ENCODE peak calls at places on chromosomes 12 and 14, in eight cellular contexts. One of them, this sample, is unnamed.

GRCh38 chr12:79058342-79058741 is 193.8 kb downstream of the SYT1 start:
- DNase-seq in stimulated activated CD8-positive, alpha-beta memory T cell treated with anti-CD3 and anti-CD28 coated beads, Interleukin-15, amount 100 ng/mL, for 24 hours: no peak
- DNase-seq in germinal center: no peak
- DNase-seq in HuH-7: no peak
- DNase-seq in mucosa of descending colon: no peak
- DNase-seq in HFFc6: peak
- DNase-seq in amniotic epithelial cell: peak
- DNase-seq in NCI-H2081: no peak
- DNase-seq in this sample: no peak

GRCh38 chr12:132109741-132110140 is 34.4 kb downstream of the DDX51 start:
- DNase-seq in stimulated activated CD8-positive, alpha-beta memory T cell treated with anti-CD3 and anti-CD28 coated beads, Interleukin-15, amount 100 ng/mL, for 24 hours: no peak
- DNase-seq in germinal center: no peak
- DNase-seq in HuH-7: no peak
- DNase-seq in mucosa of descending colon: no peak
- DNase-seq in HFFc6: no peak
- DNase-seq in amniotic epithelial cell: no peak
- DNase-seq in NCI-H2081: no peak
- DNase-seq in this sample: no peak

GRCh38 chr12:90280564-90281058 is 572.0 kb upstream of the ATP2B1 start:
- DNase-seq in stimulated activated CD8-positive, alpha-beta memory T cell treated with anti-CD3 and anti-CD28 coated beads, Interleukin-15, amount 100 ng/mL, for 24 hours: no peak
- DNase-seq in germinal center: no peak
- DNase-seq in HuH-7: no peak
- DNase-seq in mucosa of descending colon: no peak
- DNase-seq in HFFc6: no peak
- DNase-seq in amniotic epithelial cell: peak
- DNase-seq in NCI-H2081: no peak
- DNase-seq in this sample: no peak

GRCh38 chr14:98665019-98665418 is 607.0 kb downstream of the BCL11B start:
- DNase-seq in stimulated activated CD8-positive, alpha-beta memory T cell treated with anti-CD3 and anti-CD28 coated beads, Interleukin-15, amount 100 ng/mL, for 24 hours: no peak
- DNase-seq in germinal center: no peak
- DNase-seq in HuH-7: no peak
- DNase-seq in mucosa of descending colon: no peak
- DNase-seq in HFFc6: no peak
- DNase-seq in amniotic epithelial cell: no peak
- DNase-seq in NCI-H2081: no peak
- DNase-seq in this sample: no peak

GRCh38 chr14:33908540-33909223 is 42.2 kb downstream of the EGLN3 start:
- DNase-seq in stimulated activated CD8-positive, alpha-beta memory T cell treated with anti-CD3 and anti-CD28 coated beads, Interleukin-15, amount 100 ng/mL, for 24 hours: no peak
- DNase-seq in germinal center: no peak
- DNase-seq in HuH-7: no peak
- DNase-seq in mucosa of descending colon: peak
- DNase-seq in HFFc6: no peak
- DNase-seq in amniotic epithelial cell: no peak
- DNase-seq in NCI-H2081: no peak
- DNase-seq in this sample: no peak

GRCh38 chr12:131366261-131366871 is 344.5 kb upstream of the SFSWAP start:
- DNase-seq in stimulated activated CD8-positive, alpha-beta memory T cell treated with anti-CD3 and anti-CD28 coated beads, Interleukin-15, amount 100 ng/mL, for 24 hours: no peak
- DNase-seq in germinal center: no peak
- DNase-seq in HuH-7: no peak
- DNase-seq in mucosa of descending colon: no peak
- DNase-seq in HFFc6: no peak
- DNase-seq in amniotic epithelial cell: no peak
- DNase-seq in NCI-H2081: no peak
- DNase-seq in this sample: no peak

GRCh38 chr12:68746572-68747180 is 700 bp downstream of the SLC35E3 start:
- DNase-seq in stimulated activated CD8-positive, alpha-beta memory T cell treated with anti-CD3 and anti-CD28 coated beads, Interleukin-15, amount 100 ng/mL, for 24 hours: no peak
- DNase-seq in germinal center: peak
- DNase-seq in HuH-7: peak
- DNase-seq in mucosa of descending colon: peak
- DNase-seq in HFFc6: peak
- DNase-seq in amniotic epithelial cell: peak
- DNase-seq in NCI-H2081: no peak
- DNase-seq in this sample: peak

GRCh38 chr12:64650762-64651161 is 40.5 kb downstream of the RASSF3 start:
- DNase-seq in stimulated activated CD8-positive, alpha-beta memory T cell treated with anti-CD3 and anti-CD28 coated beads, Interleukin-15, amount 100 ng/mL, for 24 hours: no peak
- DNase-seq in germinal center: no peak
- DNase-seq in HuH-7: no peak
- DNase-seq in mucosa of descending colon: peak
- DNase-seq in HFFc6: no peak
- DNase-seq in amniotic epithelial cell: no peak
- DNase-seq in NCI-H2081: no peak
- DNase-seq in this sample: no peak

GRCh38 chr12:15590180-15590826 is 198.9 kb downstream of the EPS8 start:
- DNase-seq in stimulated activated CD8-positive, alpha-beta memory T cell treated with anti-CD3 and anti-CD28 coated beads, Interleukin-15, amount 100 ng/mL, for 24 hours: no peak
- DNase-seq in germinal center: peak
- DNase-seq in HuH-7: peak
- DNase-seq in mucosa of descending colon: peak
- DNase-seq in HFFc6: peak
- DNase-seq in amniotic epithelial cell: peak
- DNase-seq in NCI-H2081: peak
- DNase-seq in this sample: no peak

GRCh38 chr14:105118646-105119409 is 49.7 kb downstream of the JAG2 start:
- DNase-seq in stimulated activated CD8-positive, alpha-beta memory T cell treated with anti-CD3 and anti-CD28 coated beads, Interleukin-15, amount 100 ng/mL, for 24 hours: no peak
- DNase-seq in germinal center: no peak
- DNase-seq in HuH-7: no peak
- DNase-seq in mucosa of descending colon: peak
- DNase-seq in HFFc6: no peak
- DNase-seq in amniotic epithelial cell: peak
- DNase-seq in NCI-H2081: no peak
- DNase-seq in this sample: no peak

GRCh38 chr12:31498424-31498823 is 92.5 kb downstream of the DENND5B start:
- DNase-seq in stimulated activated CD8-positive, alpha-beta memory T cell treated with anti-CD3 and anti-CD28 coated beads, Interleukin-15, amount 100 ng/mL, for 24 hours: no peak
- DNase-seq in germinal center: no peak
- DNase-seq in HuH-7: no peak
- DNase-seq in mucosa of descending colon: no peak
- DNase-seq in HFFc6: no peak
- DNase-seq in amniotic epithelial cell: no peak
- DNase-seq in NCI-H2081: no peak
- DNase-seq in this sample: no peak

GRCh38 chr14:32077081-32078029 is at the start of gene ARHGAP5:
- DNase-seq in stimulated activated CD8-positive, alpha-beta memory T cell treated with anti-CD3 and anti-CD28 coated beads, Interleukin-15, amount 100 ng/mL, for 24 hours: peak
- DNase-seq in germinal center: peak
- DNase-seq in HuH-7: peak
- DNase-seq in mucosa of descending colon: peak
- DNase-seq in HFFc6: peak
- DNase-seq in amniotic epithelial cell: peak
- DNase-seq in NCI-H2081: peak
- DNase-seq in this sample: no peak

GRCh38 chr14:105030836-105031396 is 10.0 kb upstream of the CDCA4 start:
- DNase-seq in stimulated activated CD8-positive, alpha-beta memory T cell treated with anti-CD3 and anti-CD28 coated beads, Interleukin-15, amount 100 ng/mL, for 24 hours: no peak
- DNase-seq in germinal center: no peak
- DNase-seq in HuH-7: no peak
- DNase-seq in mucosa of descending colon: no peak
- DNase-seq in HFFc6: no peak
- DNase-seq in amniotic epithelial cell: no peak
- DNase-seq in NCI-H2081: no peak
- DNase-seq in this sample: no peak

GRCh38 chr12:113040722-113041168 is 15.8 kb upstream of the DTX1 start:
- DNase-seq in stimulated activated CD8-positive, alpha-beta memory T cell treated with anti-CD3 and anti-CD28 coated beads, Interleukin-15, amount 100 ng/mL, for 24 hours: no peak
- DNase-seq in germinal center: no peak
- DNase-seq in HuH-7: no peak
- DNase-seq in mucosa of descending colon: peak
- DNase-seq in HFFc6: peak
- DNase-seq in amniotic epithelial cell: peak
- DNase-seq in NCI-H2081: no peak
- DNase-seq in this sample: peak

GRCh38 chr14:64444140-64444539 is 21.2 kb upstream of the AKAP5 start:
- DNase-seq in stimulated activated CD8-positive, alpha-beta memory T cell treated with anti-CD3 and anti-CD28 coated beads, Interleukin-15, amount 100 ng/mL, for 24 hours: no peak
- DNase-seq in germinal center: no peak
- DNase-seq in HuH-7: no peak
- DNase-seq in mucosa of descending colon: no peak
- DNase-seq in HFFc6: no peak
- DNase-seq in amniotic epithelial cell: no peak
- DNase-seq in NCI-H2081: no peak
- DNase-seq in this sample: no peak

GRCh38 chr14:101780887-101781239 is 19.4 kb downstream of the PPP2R5C start:
- DNase-seq in stimulated activated CD8-positive, alpha-beta memory T cell treated with anti-CD3 and anti-CD28 coated beads, Interleukin-15, amount 100 ng/mL, for 24 hours: no peak
- DNase-seq in germinal center: no peak
- DNase-seq in HuH-7: no peak
- DNase-seq in mucosa of descending colon: no peak
- DNase-seq in HFFc6: no peak
- DNase-seq in amniotic epithelial cell: no peak
- DNase-seq in NCI-H2081: no peak
- DNase-seq in this sample: no peak

GRCh38 chr12:14849664-14850063 is 6.3 kb upstream of the ART4 start:
- DNase-seq in stimulated activated CD8-positive, alpha-beta memory T cell treated with anti-CD3 and anti-CD28 coated beads, Interleukin-15, amount 100 ng/mL, for 24 hours: no peak
- DNase-seq in germinal center: no peak
- DNase-seq in HuH-7: no peak
- DNase-seq in mucosa of descending colon: no peak
- DNase-seq in HFFc6: no peak
- DNase-seq in amniotic epithelial cell: no peak
- DNase-seq in NCI-H2081: no peak
- DNase-seq in this sample: no peak

GRCh38 chr12:94304012-94304411 is 155.6 kb downstream of the PLXNC1 start:
- DNase-seq in stimulated activated CD8-positive, alpha-beta memory T cell treated with anti-CD3 and anti-CD28 coated beads, Interleukin-15, amount 100 ng/mL, for 24 hours: no peak
- DNase-seq in germinal center: no peak
- DNase-seq in HuH-7: no peak
- DNase-seq in mucosa of descending colon: no peak
- DNase-seq in HFFc6: no peak
- DNase-seq in amniotic epithelial cell: no peak
- DNase-seq in NCI-H2081: no peak
- DNase-seq in this sample: no peak

GRCh38 chr14:96146131-96146771 is 58.4 kb upstream of the BDKRB2 start:
- DNase-seq in stimulated activated CD8-positive, alpha-beta memory T cell treated with anti-CD3 and anti-CD28 coated beads, Interleukin-15, amount 100 ng/mL, for 24 hours: no peak
- DNase-seq in germinal center: no peak
- DNase-seq in HuH-7: no peak
- DNase-seq in mucosa of descending colon: no peak
- DNase-seq in HFFc6: peak
- DNase-seq in amniotic epithelial cell: peak
- DNase-seq in NCI-H2081: no peak
- DNase-seq in this sample: peak

GRCh38 chr12:131855521-131856142 is 27.4 kb downstream of the MMP17 start:
- DNase-seq in stimulated activated CD8-positive, alpha-beta memory T cell treated with anti-CD3 and anti-CD28 coated beads, Interleukin-15, amount 100 ng/mL, for 24 hours: no peak
- DNase-seq in germinal center: no peak
- DNase-seq in HuH-7: no peak
- DNase-seq in mucosa of descending colon: no peak
- DNase-seq in HFFc6: no peak
- DNase-seq in amniotic epithelial cell: no peak
- DNase-seq in NCI-H2081: no peak
- DNase-seq in this sample: no peak

GRCh38 chr12:113149361-113150150 is at the start of gene CFAP73:
- DNase-seq in stimulated activated CD8-positive, alpha-beta memory T cell treated with anti-CD3 and anti-CD28 coated beads, Interleukin-15, amount 100 ng/mL, for 24 hours: no peak
- DNase-seq in germinal center: no peak
- DNase-seq in HuH-7: peak
- DNase-seq in mucosa of descending colon: peak
- DNase-seq in HFFc6: peak
- DNase-seq in amniotic epithelial cell: peak
- DNase-seq in NCI-H2081: peak
- DNase-seq in this sample: peak

GRCh38 chr14:105600939-105601359 is 74.6 kb downstream of the TMEM121 start:
- DNase-seq in stimulated activated CD8-positive, alpha-beta memory T cell treated with anti-CD3 and anti-CD28 coated beads, Interleukin-15, amount 100 ng/mL, for 24 hours: no peak
- DNase-seq in germinal center: no peak
- DNase-seq in HuH-7: peak
- DNase-seq in mucosa of descending colon: no peak
- DNase-seq in HFFc6: no peak
- DNase-seq in amniotic epithelial cell: no peak
- DNase-seq in NCI-H2081: no peak
- DNase-seq in this sample: no peak

GRCh38 chr14:54173782-54174181 is 217.2 kb upstream of the BMP4 start:
- DNase-seq in stimulated activated CD8-positive, alpha-beta memory T cell treated with anti-CD3 and anti-CD28 coated beads, Interleukin-15, amount 100 ng/mL, for 24 hours: no peak
- DNase-seq in germinal center: no peak
- DNase-seq in HuH-7: no peak
- DNase-seq in mucosa of descending colon: no peak
- DNase-seq in HFFc6: peak
- DNase-seq in amniotic epithelial cell: no peak
- DNase-seq in NCI-H2081: no peak
- DNase-seq in this sample: no peak

GRCh38 chr12:3661028-3661427 is 91.9 kb downstream of the CRACR2A start:
- DNase-seq in stimulated activated CD8-positive, alpha-beta memory T cell treated with anti-CD3 and anti-CD28 coated beads, Interleukin-15, amount 100 ng/mL, for 24 hours: no peak
- DNase-seq in germinal center: no peak
- DNase-seq in HuH-7: no peak
- DNase-seq in mucosa of descending colon: no peak
- DNase-seq in HFFc6: no peak
- DNase-seq in amniotic epithelial cell: no peak
- DNase-seq in NCI-H2081: peak
- DNase-seq in this sample: no peak

This sample was measured in AG09319.